ENCODE peak calls at places on chromosomes 11 and 22, in eight cellular contexts. Y is endodermal cell, W is foreskin fibroblast, C is GM23338, T is neural crest cell, V is astrocyte of the spinal cord, S is psoas muscle, N is A549. G is an unnamed sample.
A peak's percentile ranks its signal among the peaks of the same experiment; 100 is the strongest.

GRCh38 chr11:130827697-130828377 is 88.4 kb downstream of the SNX19 start:
- DNase-seq in Y (peak; percentile 95), W (peak; percentile 78), C (peak; percentile 86), T (peak; percentile 44), V (peak; percentile 79), S (peak; percentile 70), N (peak; percentile 69), G (peak; percentile 44)

GRCh38 chr22:23032681-23033080 is 37.6 kb upstream of the GNAZ start:
- DNase-seq in Y (no peak), W (no peak), C (no peak), T (no peak), V (no peak), S (no peak), N (no peak), G (no peak)

GRCh38 chr11:111089759-111090158 is 155.8 kb upstream of the POU2AF2 start:
- DNase-seq in Y (no peak), W (no peak), C (no peak), T (no peak), V (no peak), S (no peak), N (no peak), G (no peak)

GRCh38 chr22:33806191-33806590 is 114.1 kb downstream of the LARGE1 start:
- DNase-seq in Y (no peak), W (no peak), C (no peak), T (no peak), V (no peak), S (no peak), N (no peak), G (no peak)

GRCh38 chr11:34208266-34209135 is 103.1 kb downstream of the NAT10 start:
- DNase-seq in Y (no peak), W (no peak), C (no peak), T (no peak), V (no peak), S (no peak), N (peak; percentile 44), G (no peak)

GRCh38 chr11:117318738-117319137 is 2.7 kb upstream of the BACE1 start:
- DNase-seq in Y (no peak), W (no peak), C (no peak), T (no peak), V (no peak), S (no peak), N (no peak), G (no peak)

GRCh38 chr11:131672191-131672590 is 301.8 kb downstream of the NTM start:
- DNase-seq in Y (no peak), W (no peak), C (no peak), T (no peak), V (no peak), S (no peak), N (no peak), G (no peak)

GRCh38 chr11:8638300-8638699 is 44.2 kb downstream of the TRIM66 start:
- DNase-seq in Y (no peak), W (peak; percentile 12), C (peak; percentile 4), T (no peak), V (peak; percentile 27), S (no peak), N (no peak), G (no peak)

GRCh38 chr11:78354741-78355705 is 62.6 kb downstream of the GAB2 start:
- DNase-seq in Y (no peak), W (no peak), C (peak; percentile 22), T (no peak), V (peak; percentile 70), S (no peak), N (no peak), G (no peak)

GRCh38 chr11:131246589-131247164 is 123.7 kb upstream of the NTM start:
- DNase-seq in Y (peak; percentile 91), W (no peak), C (peak; percentile 93), T (peak; percentile 49), V (no peak), S (peak; percentile 24), N (no peak), G (no peak)

GRCh38 chr22:29148826-29149225 is 56.9 kb upstream of the EMID1 start:
- DNase-seq in Y (no peak), W (no peak), C (no peak), T (no peak), V (no peak), S (no peak), N (no peak), G (no peak)

GRCh38 chr22:31753005-31753633 is 700 bp upstream of the DEPDC5 start:
- DNase-seq in Y (peak; percentile 94), W (no peak), C (peak; percentile 88), T (peak; percentile 48), V (peak; percentile 6), S (peak; percentile 39), N (no peak), G (peak; percentile 52)

GRCh38 chr11:100808904-100809491 is 121.9 kb downstream of the ARHGAP42 start:
- DNase-seq in Y (no peak), W (peak; percentile 39), C (peak; percentile 20), T (no peak), V (peak; percentile 69), S (no peak), N (no peak), G (no peak)

GRCh38 chr11:3225826-3226750 is 6.1 kb downstream of the MRGPRE start:
- DNase-seq in Y (no peak), W (no peak), C (no peak), T (no peak), V (no peak), S (no peak), N (no peak), G (no peak)

GRCh38 chr11:35260342-35260985 is 121.5 kb downstream of the CD44 start:
- DNase-seq in Y (no peak), W (peak; percentile 69), C (no peak), T (no peak), V (peak; percentile 90), S (no peak), N (peak; percentile 30), G (no peak)

GRCh38 chr22:27100789-27101188 is 443.4 kb downstream of the MIAT start:
- DNase-seq in Y (peak; percentile 77), W (no peak), C (peak; percentile 72), T (peak; percentile 56), V (peak; percentile 76), S (no peak), N (no peak), G (no peak)

GRCh38 chr22:19629331-19629719 is 85.0 kb upstream of the SEPTIN5 start:
- DNase-seq in Y (peak; percentile 40), W (no peak), C (no peak), T (no peak), V (no peak), S (no peak), N (no peak), G (no peak)

GRCh38 chr22:46280999-46281623 is 13.3 kb downstream of the TTC38 start:
- DNase-seq in Y (no peak), W (no peak), C (peak; percentile 15), T (no peak), V (no peak), S (no peak), N (no peak), G (peak; percentile 29)

GRCh38 chr22:32644252-32645100 is 157.0 kb upstream of the TIMP3 start:
- DNase-seq in Y (peak; percentile 59), W (no peak), C (peak; percentile 36), T (no peak), V (peak; percentile 33), S (peak; percentile 57), N (no peak), G (peak; percentile 45)

GRCh38 chr11:117822031-117822521 is 2.5 kb downstream of the FXYD2 start:
- DNase-seq in Y (peak; percentile 87), W (no peak), C (peak; percentile 74), T (peak; percentile 43), V (no peak), S (peak; percentile 59), N (no peak), G (peak; percentile 63)

GRCh38 chr11:2089536-2090165 is 49.5 kb downstream of the IGF2 start:
- DNase-seq in Y (peak; percentile 82), W (no peak), C (peak; percentile 69), T (no peak), V (peak; percentile 35), S (no peak), N (peak; percentile 70), G (no peak)

GRCh38 chr11:74195828-74196227 is 24.7 kb downstream of the PPME1 start:
- DNase-seq in Y (no peak), W (no peak), C (no peak), T (no peak), V (peak; percentile 6), S (no peak), N (no peak), G (no peak)

GRCh38 chr11:125494987-125495725 is 909 bp downstream of the FEZ1 start:
- DNase-seq in Y (peak; percentile 78), W (peak; percentile 33), C (peak; percentile 77), T (peak; percentile 36), V (peak; percentile 44), S (peak; percentile 47), N (peak; percentile 8), G (peak; percentile 27)
- TF ChIP-seq CTCF in Y (no peak), W (no peak), C (no peak), T (no peak), V (no peak), S (no peak), N (no peak), G (no peak)

GRCh38 chr22:48488611-48489456 is 1338.8 kb downstream of the BRD1 start:
- DNase-seq in Y (peak; percentile 86), W (no peak), C (peak; percentile 61), T (peak; percentile 37), V (no peak), S (no peak), N (no peak), G (peak; percentile 54)
- TF ChIP-seq CTCF in Y (peak; percentile 21), W (no peak), C (peak; percentile 25), T (no peak), V (no peak), S (no peak), N (no peak), G (no peak)

GRCh38 chr11:723120-723883 is 17.3 kb downstream of the EPS8L2 start:
- DNase-seq in Y (no peak), W (no peak), C (peak; percentile 73), T (no peak), V (peak; percentile 63), S (peak; percentile 31), N (no peak), G (no peak)
- TF ChIP-seq CTCF in Y (peak; percentile 76), W (peak; percentile 49), C (peak; percentile 81), T (peak; percentile 72), V (peak; percentile 62), S (peak; percentile 56), N (peak; percentile 89), G (peak; percentile 29)

GRCh38 chr11:27703453-27703852 is 3.2 kb upstream of the BDNF start:
- DNase-seq in Y (no peak), W (no peak), C (no peak), T (no peak), V (peak; percentile 72), S (no peak), N (no peak), G (no peak)
- TF ChIP-seq CTCF in Y (no peak), W (no peak), C (no peak), T (no peak), V (no peak), S (no peak), N (peak; percentile 36), G (no peak)

GRCh38 chr22:37030560-37031281 is 11.2 kb downstream of the MPST start:
- DNase-seq in Y (peak; percentile 64), W (no peak), C (no peak), T (no peak), V (no peak), S (no peak), N (no peak), G (no peak)
- TF ChIP-seq CTCF in Y (peak; percentile 46), W (no peak), C (peak; percentile 45), T (no peak), V (no peak), S (no peak), N (no peak), G (no peak)

GRCh38 chr11:128802358-128802981 is 64.6 kb downstream of the KCNJ1 start:
- DNase-seq in Y (peak; percentile 83), W (no peak), C (peak; percentile 83), T (peak; percentile 40), V (no peak), S (no peak), N (peak; percentile 43), G (no peak)
- TF ChIP-seq CTCF in Y (peak; percentile 85), W (peak; percentile 37), C (peak; percentile 87), T (peak; percentile 63), V (peak; percentile 56), S (peak; percentile 14), N (no peak), G (no peak)